ENCODE peak calls at places on chromosome 5, in four cellular contexts. Y is stomach, J is A549, X is NB4. T is an unnamed sample.
A peak's percentile ranks its signal among the peaks of the same experiment; 100 is the strongest.

GRCh38 chr5:64811050-64811640 is 42.4 kb downstream of the CWC27 start:
- DNase-seq in X (peak; percentile 54), J (peak; percentile 61), Y (no peak), T (no peak)

GRCh38 chr5:163172540-163173337 is 264.7 kb upstream of the CCNG1 start:
- DNase-seq in X (no peak), Y (no peak), J (no peak), T (no peak)

GRCh38 chr5:110339399-110339798 is 387.1 kb downstream of the TMEM232 start:
- DNase-seq in X (no peak), J (no peak), Y (no peak), T (no peak)

GRCh38 chr5:178125253-178125916 is 5.4 kb upstream of the RMND5B start:
- DNase-seq in X (no peak), Y (no peak), J (no peak), T (no peak)

GRCh38 chr5:6708814-6709213 is 4.4 kb upstream of the TENT4A start:
- DNase-seq in X (no peak), J (no peak), Y (no peak), T (no peak)

GRCh38 chr5:69010443-69010842 is 83.4 kb upstream of the SLC30A5 start:
- DNase-seq in X (no peak), J (no peak), Y (no peak), T (no peak)

GRCh38 chr5:64273276-64273675 is 107.6 kb downstream of the RNF180 start:
- DNase-seq in J (no peak), Y (no peak), X (no peak), T (no peak)

GRCh38 chr5:157540124-157540523 is 35.5 kb downstream of the ADAM19 start:
- DNase-seq in J (no peak), Y (no peak), X (no peak), T (no peak)

GRCh38 chr5:72212171-72212570 is 104.9 kb downstream of the MAP1B start:
- DNase-seq in X (no peak), J (no peak), Y (no peak), T (no peak)

GRCh38 chr5:166624573-166624972 is 1666.9 kb upstream of the WWC1 start:
- DNase-seq in Y (no peak), J (no peak), X (no peak), T (no peak)

GRCh38 chr5:84393969-84394368 is 9.3 kb upstream of the EDIL3 start:
- DNase-seq in Y (no peak), J (peak; percentile 42), X (peak; percentile 13), T (no peak)

GRCh38 chr5:163105456-163105855 is 331.9 kb upstream of the CCNG1 start:
- DNase-seq in Y (no peak), J (no peak), X (no peak), T (no peak)

GRCh38 chr5:72314571-72315172 is 5.4 kb downstream of the MRPS27 start:
- DNase-seq in J (peak; percentile 68), Y (peak; percentile 71), X (peak; percentile 36), T (no peak)

GRCh38 chr5:1246711-1247431 is 21.7 kb downstream of the SLC6A18 start:
- DNase-seq in J (peak; percentile 49), Y (peak; percentile 66), X (peak; percentile 51), T (no peak)

GRCh38 chr5:110116539-110116938 is 426.8 kb downstream of the MAN2A1 start:
- DNase-seq in X (no peak), J (no peak), Y (no peak), T (no peak)

GRCh38 chr5:936149-937144 is 43.8 kb downstream of the TRIP13 start:
- DNase-seq in J (no peak), X (no peak), Y (no peak), T (peak; percentile 40)

GRCh38 chr5:1127991-1128785 is 16.3 kb upstream of the SLC12A7 start:
- DNase-seq in Y (peak; percentile 90), J (no peak), X (no peak), T (no peak)

GRCh38 chr5:149455889-149456409 is 76.9 kb upstream of the IL17B start:
- DNase-seq in X (no peak), Y (no peak), J (no peak), T (no peak)

GRCh38 chr5:136192015-136192525 is 892 bp downstream of the SMIM32 start:
- DNase-seq in X (no peak), Y (no peak), J (no peak), T (no peak)

GRCh38 chr5:122921826-122922225 is 76.4 kb downstream of the SNX24 start:
- DNase-seq in J (no peak), Y (no peak), X (no peak), T (no peak)

GRCh38 chr5:40831346-40832210 is 3.4 kb downstream of the RPL37 start:
- DNase-seq in X (no peak), J (no peak), Y (no peak), T (no peak)

GRCh38 chr5:127615916-127616315 is 33.0 kb upstream of the CTXN3 start:
- DNase-seq in Y (no peak), X (no peak), J (no peak), T (no peak)

GRCh38 chr5:32173394-32174010 is 617 bp downstream of the GOLPH3 start:
- DNase-seq in J (peak; percentile 60), Y (peak; percentile 77), X (peak; percentile 81), T (peak; percentile 92)

GRCh38 chr5:65078331-65078730 is 309.6 kb downstream of the CWC27 start:
- DNase-seq in J (no peak), X (no peak), Y (no peak), T (no peak)

DNA sequence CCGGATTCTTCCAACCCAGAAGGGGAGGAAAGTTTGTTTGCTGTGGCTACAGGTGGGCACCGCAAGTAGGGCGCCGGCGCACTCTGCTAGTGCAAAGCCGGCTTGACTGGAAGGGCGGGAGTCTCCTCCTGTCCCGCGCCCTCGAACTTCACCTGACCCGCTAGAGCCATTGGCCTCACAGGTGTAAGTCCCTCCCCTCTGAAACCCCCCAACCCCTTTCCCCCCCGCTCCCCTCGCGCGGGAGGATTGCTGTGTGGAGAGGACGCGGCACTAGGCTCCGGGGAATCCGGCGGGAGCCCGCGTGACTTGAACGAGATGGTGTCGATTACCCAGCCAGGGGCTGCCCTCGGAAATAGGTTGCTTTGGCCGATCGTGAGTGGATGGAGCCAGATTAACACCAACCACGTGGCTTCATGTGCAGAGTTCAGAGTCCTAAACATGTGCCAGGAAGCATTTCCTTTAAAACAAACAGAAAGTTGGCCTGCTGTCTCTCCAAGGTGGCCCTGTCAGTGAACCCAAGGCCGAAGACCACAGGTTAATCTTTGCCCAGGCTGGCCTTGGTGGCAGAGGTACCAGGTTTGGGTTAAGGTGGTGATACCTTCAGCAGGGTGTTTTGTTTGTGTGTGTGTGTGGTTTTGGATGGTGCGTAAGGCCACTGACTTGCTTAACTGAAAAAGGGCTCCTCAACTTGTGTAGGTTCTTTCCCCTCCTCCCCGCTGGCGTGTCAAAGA is 1.0 kb downstream of the IQGAP2 start:
- DNase-seq in X (peak; percentile 78), J (peak; percentile 25), Y (peak; percentile 79), T (peak; percentile 24)
- TF ChIP-seq POLR2A in X (no peak), J (no peak), Y (no peak), T (no peak)

GRCh38 chr5:116288524-116288923 is 203.7 kb downstream of the COMMD10 start:
- DNase-seq in X (no peak), Y (no peak), J (no peak), T (no peak)

GRCh38 chr5:116291271-116291670 is 206.4 kb downstream of the COMMD10 start:
- DNase-seq in J (no peak), X (no peak), Y (no peak), T (no peak)

DNA sequence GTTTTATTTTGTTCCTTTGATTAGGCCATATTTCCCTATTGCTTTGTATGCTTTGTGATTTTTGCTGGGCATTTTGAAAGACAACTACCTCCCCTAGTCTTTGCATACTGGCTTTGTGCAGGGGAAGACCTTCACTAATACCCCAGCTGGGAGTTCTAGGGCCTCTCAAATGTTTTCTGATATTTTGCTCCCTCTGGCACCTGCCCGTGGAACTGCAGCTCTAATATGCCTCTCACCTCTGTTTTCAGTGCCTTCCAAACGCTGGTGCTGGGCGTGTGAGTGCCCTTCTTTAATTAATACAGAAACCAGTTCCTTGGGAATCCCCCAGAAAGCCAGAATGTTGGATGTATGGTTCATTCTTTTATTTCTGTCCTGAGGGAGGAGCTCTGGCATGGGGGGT is 204.5 kb downstream of the COMMD10 start:
- DNase-seq in X (no peak), J (no peak), Y (no peak), T (no peak)
- TF ChIP-seq CTCF in X (no peak), J (no peak), Y (no peak), T (no peak)

DNA sequence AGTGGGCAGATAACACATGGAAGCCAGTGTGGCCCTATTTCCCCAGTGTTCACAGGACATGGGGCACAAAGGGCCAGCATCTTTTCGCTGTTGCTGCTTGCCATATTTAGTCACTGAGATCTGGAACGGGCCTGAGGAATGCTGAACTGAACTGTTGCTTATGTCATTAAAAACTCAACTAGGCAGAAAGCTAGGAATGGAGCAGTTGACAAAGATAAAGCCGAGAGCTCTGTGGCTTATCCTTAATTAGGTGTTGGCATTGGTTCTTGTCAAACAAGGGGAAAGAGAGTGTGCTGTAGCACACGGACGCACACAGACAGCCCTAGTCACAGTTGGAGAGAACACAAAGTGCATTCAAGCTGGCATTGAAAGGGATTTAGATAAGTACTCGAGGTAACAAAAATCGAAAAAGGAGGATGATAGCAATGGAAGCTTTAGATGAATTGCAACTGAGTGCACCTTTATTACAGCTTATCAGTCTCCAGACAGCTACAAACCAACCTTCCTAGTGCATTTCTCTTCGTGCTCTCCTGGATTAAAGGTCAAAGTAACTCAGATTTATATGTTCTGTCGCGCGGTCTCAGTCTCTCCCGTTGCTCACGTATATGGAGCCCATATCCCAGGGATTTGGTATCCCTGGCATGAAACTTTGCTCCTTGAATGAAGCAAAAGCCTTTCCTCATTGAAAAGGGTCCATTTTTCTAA is 450.2 kb upstream of the ZNF608 start:
- DNase-seq in Y (no peak), X (no peak), J (no peak), T (no peak)
- H3K4me3 ChIP-seq in Y (no peak overlapping the region), X (no peak overlapping the region), J (no peak overlapping the region), T (no peak overlapping the region)

GRCh38 chr5:132427285-132428146 is 58.0 kb downstream of the SLC22A5 start:
- DNase-seq in X (peak; percentile 77), J (no peak), Y (peak; percentile 66), T (peak; percentile 85)
- TF ChIP-seq POLR2A in X (no peak), J (no peak), Y (no peak), T (no peak)

DNA sequence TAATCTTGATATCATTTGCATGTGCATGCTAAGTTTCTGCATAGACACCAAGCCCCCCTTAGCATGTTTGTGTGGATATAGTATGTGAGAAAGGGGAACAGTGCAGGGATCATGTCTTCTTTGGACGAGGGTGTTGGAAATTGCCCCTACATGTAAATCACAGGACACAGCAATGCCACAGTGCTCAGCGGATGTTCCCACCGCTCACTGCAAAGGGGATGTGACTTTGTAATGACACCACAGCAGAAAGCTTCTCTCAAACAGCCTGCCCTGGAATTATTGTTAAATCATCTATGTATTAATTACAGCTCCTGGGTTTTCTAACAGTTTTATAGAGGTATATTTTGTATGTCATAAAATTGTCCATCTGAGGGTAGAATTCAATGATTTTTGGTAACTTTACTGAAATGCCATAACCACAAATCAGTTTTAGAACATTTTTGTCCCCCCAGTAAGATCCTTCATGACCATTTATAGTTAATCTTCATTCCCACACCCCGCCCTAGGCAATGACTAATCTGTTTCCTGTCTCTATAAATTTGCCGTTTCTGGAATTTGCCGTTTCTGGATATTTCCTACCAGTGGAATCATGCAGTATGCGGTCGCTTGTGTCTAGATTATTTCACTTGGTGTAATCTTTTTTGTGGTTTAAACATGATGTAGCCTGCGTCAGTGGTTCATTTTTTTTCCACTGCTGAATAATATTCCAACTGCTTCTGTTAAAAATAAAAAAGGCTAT is 648.5 kb upstream of the WWC1 start:
- DNase-seq in J (peak; percentile 39), X (no peak), Y (no peak), T (no peak)
- TF ChIP-seq CTCF in J (no peak), X (no peak), Y (no peak), T (no peak)